ENCODE peak calls at places on chromosomes 2 and 18, in nine cellular contexts. M is GM12878; A is activated CD4-positive, alpha-beta T cell treated with anti-CD3 and anti-CD28 coated beads for 36 hours; P is gastroesophageal sphincter; B is naive thymus-derived CD8-positive, alpha-beta T cell; G is naive thymus-derived CD4-positive, alpha-beta T cell; Z is T-helper 17 cell; L is activated naive CD8-positive, alpha-beta T cell treated with anti-CD3 and anti-CD28 coated beads, Interleukin-2, amount 10 ng/mL, durations not matched to agents 7 days and 5 days; F is activated T-cell treated with anti-CD3 and anti-CD28 coated beads, Interleukin-2, amount 50 U/mL, for 72 hours. W is an unnamed sample.

GRCh38 chr18:35296079-35296478 is 6.0 kb upstream of the ZSCAN30 start:
- ATAC-seq in M (no peak), A (no peak), P (no peak), B (no peak), G (no peak), Z (no peak), L (no peak), F (no peak), W (no peak)

GRCh38 chr2:216920150-216920846 is 60.4 kb upstream of the TNP1 start:
- ATAC-seq in M (no peak), A (no peak), P (no peak), B (no peak), G (peak; percentile 6), Z (no peak), L (no peak), F (no peak), W (no peak)

GRCh38 chr2:241274127-241274526 is 41.3 kb downstream of the HDLBP start:
- ATAC-seq in M (no peak), A (no peak), P (no peak), B (no peak), G (no peak), Z (no peak), L (no peak), F (no peak), W (no peak)

GRCh38 chr2:218744615-218745014 is 34.0 kb downstream of the TTLL4 start:
- ATAC-seq in M (peak; percentile 72), A (peak; percentile 78), P (no peak), B (no peak), G (peak; percentile 45), Z (no peak), L (no peak), F (peak; percentile 51), W (peak; percentile 66)

GRCh38 chr18:36352384-36352783 is 54.9 kb downstream of the FHOD3 start:
- ATAC-seq in M (no peak), A (no peak), P (no peak), B (no peak), G (no peak), Z (no peak), L (no peak), F (no peak), W (no peak)

GRCh38 chr18:44909191-44909719 is 228.6 kb downstream of the SETBP1 start:
- ATAC-seq in M (peak; percentile 85), A (peak; percentile 36), P (peak; percentile 19), B (no peak), G (no peak), Z (no peak), L (no peak), F (peak; percentile 33), W (peak; percentile 85)

GRCh38 chr2:128666596-128666995 is 347.9 kb upstream of the HS6ST1 start:
- ATAC-seq in M (no peak), A (no peak), P (no peak), B (no peak), G (no peak), Z (no peak), L (no peak), F (no peak), W (no peak)

GRCh38 chr2:234806818-234807217 is 145.0 kb upstream of the SH3BP4 start:
- ATAC-seq in M (no peak), A (no peak), P (no peak), B (no peak), G (no peak), Z (no peak), L (no peak), F (no peak), W (no peak)

GRCh38 chr2:71756280-71756906 is 303.0 kb downstream of the DYSF start:
- ATAC-seq in M (no peak), A (no peak), P (no peak), B (no peak), G (no peak), Z (no peak), L (no peak), F (no peak), W (no peak)

GRCh38 chr2:209368924-209369323 is 54.9 kb upstream of the MAP2 start:
- ATAC-seq in M (peak; percentile 72), A (peak; percentile 53), P (peak; percentile 73), B (no peak), G (no peak), Z (no peak), L (no peak), F (peak; percentile 60), W (no peak)

GRCh38 chr2:11582526-11583202 is 48.8 kb downstream of the GREB1 start:
- ATAC-seq in M (peak; percentile 75), A (no peak), P (peak; percentile 76), B (peak; percentile 35), G (peak; percentile 54), Z (peak; percentile 52), L (peak; percentile 25), F (no peak), W (no peak)

GRCh38 chr2:236553522-236553921 is 16.1 kb upstream of the ACKR3 start:
- ATAC-seq in M (no peak), A (no peak), P (no peak), B (no peak), G (no peak), Z (no peak), L (no peak), F (peak; percentile 38), W (no peak)

GRCh38 chr2:218782529-218782845 is 540 bp downstream of the CYP27A1 start:
- ATAC-seq in M (no peak), A (no peak), P (peak; percentile 35), B (no peak), G (no peak), Z (no peak), L (no peak), F (no peak), W (no peak)